ENCODE peak calls at places on chromosomes 16 and 17, in five cellular contexts. Y is uterus; Q is activated T-cell treated with anti-CD3 and anti-CD28 coated beads, Interleukin-2, amount 50 U/mL, for 4 hours; T is stimulated activated naive CD8-positive, alpha-beta T cell treated with anti-CD3 and anti-CD28 coated beads, Interleukin-15, amount 100 ng/mL, for 72 hours; G is ecto neural progenitor cell. C is an unnamed sample.

GRCh38 chr17:42118545-42118944 is 2.6 kb downstream of the KAT2A start:
- DNase-seq in T (peak), G (no peak), Y (no peak), Q (peak), C (no peak)

GRCh38 chr16:54165912-54166265 is 120.7 kb downstream of the IRX3 start:
- DNase-seq in T (no peak), Q (no peak), Y (no peak), G (no peak), C (no peak)

GRCh38 chr16:77093999-77094398 is 97.0 kb upstream of the MON1B start:
- DNase-seq in Q (no peak), G (no peak), T (no peak), Y (no peak), C (no peak)

GRCh38 chr17:11212792-11213191 is 28.2 kb upstream of the SHISA6 start:
- DNase-seq in G (no peak), Y (no peak), T (no peak), Q (no peak), C (no peak)

GRCh38 chr16:17515421-17516210 is 44.9 kb upstream of the XYLT1 start:
- DNase-seq in G (no peak), Q (no peak), T (no peak), Y (no peak), C (no peak)

GRCh38 chr17:44065668-44066203 is 735 bp downstream of the LSM12 start:
- DNase-seq in Q (no peak), G (no peak), T (no peak), Y (no peak), C (no peak)

GRCh38 chr17:80000955-80001354 is 34.7 kb downstream of the TBC1D16 start:
- DNase-seq in G (no peak), T (no peak), Y (no peak), Q (no peak), C (no peak)

GRCh38 chr17:64920026-64920418 is 744 bp upstream of the LRRC37A3 start:
- DNase-seq in Y (peak), Q (no peak), G (peak), T (no peak), C (no peak)

GRCh38 chr17:33725675-33726271 is 432.7 kb upstream of the ASIC2 start:
- DNase-seq in T (peak), G (peak), Y (no peak), Q (no peak), C (no peak)

GRCh38 chr16:11128211-11129123 is 127.5 kb downstream of the SOCS1 start:
- DNase-seq in G (no peak), Y (peak), Q (no peak), T (no peak), C (no peak)